ENCODE peak calls at places on chromosomes 12 and 14, in seven cellular contexts. One of them, this sample, is unnamed.

GRCh38 chr12:65156366-65156831 is 13.0 kb upstream of the LEMD3 start:
- DNase-seq in iris pigment epithelial cell: peak
- DNase-seq in HS-5: no peak
- DNase-seq in cardiac muscle cell: no peak
- DNase-seq in CD4-positive, alpha-beta memory T cell: no peak
- DNase-seq in HT1080: peak
- DNase-seq in body of pancreas: no peak
- DNase-seq in this sample: no peak

GRCh38 chr14:100138082-100138787 is 21.2 kb downstream of the DEGS2 start:
- DNase-seq in iris pigment epithelial cell: no peak
- DNase-seq in HS-5: no peak
- DNase-seq in cardiac muscle cell: no peak
- DNase-seq in CD4-positive, alpha-beta memory T cell: no peak
- DNase-seq in HT1080: no peak
- DNase-seq in body of pancreas: no peak
- DNase-seq in this sample: no peak

GRCh38 chr14:65302571-65303184 is 109.9 kb upstream of the FUT8 start:
- DNase-seq in iris pigment epithelial cell: no peak
- DNase-seq in HS-5: no peak
- DNase-seq in cardiac muscle cell: no peak
- DNase-seq in CD4-positive, alpha-beta memory T cell: no peak
- DNase-seq in HT1080: no peak
- DNase-seq in body of pancreas: peak
- DNase-seq in this sample: no peak

GRCh38 chr14:105398726-105399440 is 545 bp downstream of the TEX22 start:
- DNase-seq in iris pigment epithelial cell: peak
- DNase-seq in HS-5: no peak
- DNase-seq in cardiac muscle cell: peak
- DNase-seq in CD4-positive, alpha-beta memory T cell: no peak
- DNase-seq in HT1080: peak
- DNase-seq in body of pancreas: no peak
- DNase-seq in this sample: peak

GRCh38 chr12:68538722-68539614 is 71.7 kb upstream of the RAP1B start:
- DNase-seq in iris pigment epithelial cell: peak
- DNase-seq in HS-5: no peak
- DNase-seq in cardiac muscle cell: no peak
- DNase-seq in CD4-positive, alpha-beta memory T cell: peak
- DNase-seq in HT1080: peak
- DNase-seq in body of pancreas: peak
- DNase-seq in this sample: peak

GRCh38 chr14:76380991-76381390 is 5.1 kb downstream of the ESRRB start:
- DNase-seq in iris pigment epithelial cell: no peak
- DNase-seq in HS-5: no peak
- DNase-seq in cardiac muscle cell: no peak
- DNase-seq in CD4-positive, alpha-beta memory T cell: no peak
- DNase-seq in HT1080: no peak
- DNase-seq in body of pancreas: no peak
- DNase-seq in this sample: no peak

GRCh38 chr14:105709281-105710118 is 183.1 kb downstream of the TMEM121 start:
- DNase-seq in iris pigment epithelial cell: no peak
- DNase-seq in HS-5: no peak
- DNase-seq in cardiac muscle cell: no peak
- DNase-seq in CD4-positive, alpha-beta memory T cell: no peak
- DNase-seq in HT1080: no peak
- DNase-seq in body of pancreas: no peak
- DNase-seq in this sample: no peak

GRCh38 chr14:25371053-25371452 is 321.1 kb upstream of the STXBP6 start:
- DNase-seq in iris pigment epithelial cell: no peak
- DNase-seq in HS-5: no peak
- DNase-seq in cardiac muscle cell: no peak
- DNase-seq in CD4-positive, alpha-beta memory T cell: no peak
- DNase-seq in HT1080: no peak
- DNase-seq in body of pancreas: no peak
- DNase-seq in this sample: no peak

GRCh38 chr12:112007945-112008344 is 5.0 kb downstream of the TMEM116 start:
- DNase-seq in iris pigment epithelial cell: no peak
- DNase-seq in HS-5: no peak
- DNase-seq in cardiac muscle cell: no peak
- DNase-seq in CD4-positive, alpha-beta memory T cell: no peak
- DNase-seq in HT1080: no peak
- DNase-seq in body of pancreas: no peak
- DNase-seq in this sample: no peak

GRCh38 chr14:73610692-73611091 is 1.6 kb upstream of the ACOT6 start:
- DNase-seq in iris pigment epithelial cell: peak
- DNase-seq in HS-5: no peak
- DNase-seq in cardiac muscle cell: peak
- DNase-seq in CD4-positive, alpha-beta memory T cell: no peak
- DNase-seq in HT1080: peak
- DNase-seq in body of pancreas: no peak
- DNase-seq in this sample: peak

GRCh38 chr12:76153616-76154015 is 69.1 kb upstream of the NAP1L1 start:
- DNase-seq in iris pigment epithelial cell: no peak
- DNase-seq in HS-5: no peak
- DNase-seq in cardiac muscle cell: no peak
- DNase-seq in CD4-positive, alpha-beta memory T cell: no peak
- DNase-seq in HT1080: no peak
- DNase-seq in body of pancreas: no peak
- DNase-seq in this sample: no peak

GRCh38 chr12:44154128-44154527 is 318.2 kb downstream of the TMEM117 start:
- DNase-seq in iris pigment epithelial cell: peak
- DNase-seq in HS-5: no peak
- DNase-seq in cardiac muscle cell: peak
- DNase-seq in CD4-positive, alpha-beta memory T cell: no peak
- DNase-seq in HT1080: no peak
- DNase-seq in body of pancreas: no peak
- DNase-seq in this sample: no peak

GRCh38 chr12:9798008-9798619 is 29.2 kb upstream of the KLRF1 start:
- DNase-seq in iris pigment epithelial cell: peak
- DNase-seq in HS-5: no peak
- DNase-seq in cardiac muscle cell: peak
- DNase-seq in CD4-positive, alpha-beta memory T cell: peak
- DNase-seq in HT1080: peak
- DNase-seq in body of pancreas: peak
- DNase-seq in this sample: peak

GRCh38 chr12:44476683-44477082 is 399.4 kb downstream of the NELL2 start:
- DNase-seq in iris pigment epithelial cell: no peak
- DNase-seq in HS-5: no peak
- DNase-seq in cardiac muscle cell: no peak
- DNase-seq in CD4-positive, alpha-beta memory T cell: no peak
- DNase-seq in HT1080: no peak
- DNase-seq in body of pancreas: no peak
- DNase-seq in this sample: no peak

GRCh38 chr12:57473886-57474285 is 5.8 kb downstream of the ARHGAP9 start:
- DNase-seq in iris pigment epithelial cell: no peak
- DNase-seq in HS-5: no peak
- DNase-seq in cardiac muscle cell: no peak
- DNase-seq in CD4-positive, alpha-beta memory T cell: no peak
- DNase-seq in HT1080: no peak
- DNase-seq in body of pancreas: no peak
- DNase-seq in this sample: no peak

GRCh38 chr12:96516472-96517417 is 27.4 kb downstream of the CFAP54 start:
- DNase-seq in iris pigment epithelial cell: peak
- DNase-seq in HS-5: peak
- DNase-seq in cardiac muscle cell: peak
- DNase-seq in CD4-positive, alpha-beta memory T cell: peak
- DNase-seq in HT1080: peak
- DNase-seq in body of pancreas: peak
- DNase-seq in this sample: peak

GRCh38 chr14:55802986-55803431 is 223.0 kb downstream of the KTN1 start:
- DNase-seq in iris pigment epithelial cell: peak
- DNase-seq in HS-5: peak
- DNase-seq in cardiac muscle cell: no peak
- DNase-seq in CD4-positive, alpha-beta memory T cell: no peak
- DNase-seq in HT1080: peak
- DNase-seq in body of pancreas: no peak
- DNase-seq in this sample: no peak

GRCh38 chr12:63919758-63920157 is 75.3 kb downstream of the SRGAP1 start:
- DNase-seq in iris pigment epithelial cell: peak
- DNase-seq in HS-5: no peak
- DNase-seq in cardiac muscle cell: no peak
- DNase-seq in CD4-positive, alpha-beta memory T cell: no peak
- DNase-seq in HT1080: no peak
- DNase-seq in body of pancreas: no peak
- DNase-seq in this sample: no peak

GRCh38 chr12:6262635-6263034 is 47.8 kb upstream of the PLEKHG6 start:
- DNase-seq in iris pigment epithelial cell: no peak
- DNase-seq in HS-5: no peak
- DNase-seq in cardiac muscle cell: no peak
- DNase-seq in CD4-positive, alpha-beta memory T cell: no peak
- DNase-seq in HT1080: no peak
- DNase-seq in body of pancreas: no peak
- DNase-seq in this sample: no peak

GRCh38 chr14:99393059-99393655 is 87.5 kb downstream of the SETD3 start:
- DNase-seq in iris pigment epithelial cell: peak
- DNase-seq in HS-5: no peak
- DNase-seq in cardiac muscle cell: peak
- DNase-seq in CD4-positive, alpha-beta memory T cell: no peak
- DNase-seq in HT1080: peak
- DNase-seq in body of pancreas: peak
- DNase-seq in this sample: peak

GRCh38 chr12:121095544-121096198 is 37.0 kb upstream of the P2RX7 start:
- DNase-seq in iris pigment epithelial cell: peak
- DNase-seq in HS-5: no peak
- DNase-seq in cardiac muscle cell: peak
- DNase-seq in CD4-positive, alpha-beta memory T cell: peak
- DNase-seq in HT1080: peak
- DNase-seq in body of pancreas: peak
- DNase-seq in this sample: peak

GRCh38 chr14:22900088-22900799 is 17.2 kb downstream of the REM2 start:
- DNase-seq in iris pigment epithelial cell: peak
- DNase-seq in HS-5: peak
- DNase-seq in cardiac muscle cell: peak
- DNase-seq in CD4-positive, alpha-beta memory T cell: peak
- DNase-seq in HT1080: peak
- DNase-seq in body of pancreas: peak
- DNase-seq in this sample: peak

GRCh38 chr14:60008042-60008441 is 83.7 kb upstream of the PCNX4 start:
- DNase-seq in iris pigment epithelial cell: peak
- DNase-seq in HS-5: peak
- DNase-seq in cardiac muscle cell: no peak
- DNase-seq in CD4-positive, alpha-beta memory T cell: no peak
- DNase-seq in HT1080: no peak
- DNase-seq in body of pancreas: no peak
- DNase-seq in this sample: no peak

This sample was measured in NCI-H226.